ENCODE peak calls at places on chromosomes 4 and X, in four cellular contexts. O, F, E and U are unnamed samples.

GRCh38 chr4:145012841-145013240 is 85.2 kb downstream of the ANAPC10 start:
- DNase-seq in O (peak; percentile 89), F (peak; percentile 58), E (no peak), U (no peak)

GRCh38 chr4:69092190-69092589 is 4.1 kb upstream of the UGT2B7 start:
- DNase-seq in O (peak; percentile 59), F (peak; percentile 52), E (no peak), U (no peak)

GRCh38 chr4:134470544-134470943 is 269.0 kb upstream of the PABPC4L start:
- DNase-seq in O (peak; percentile 26), F (peak; percentile 18), E (peak; percentile 33), U (no peak)

GRCh38 chr4:138090145-138090917 is 151.8 kb downstream of the SLC7A11 start:
- DNase-seq in O (peak; percentile 89), F (peak; percentile 87), E (peak; percentile 77), U (peak; percentile 41)

GRCh38 chr4:40576651-40577480 is 52.8 kb downstream of the RBM47 start:
- DNase-seq in O (peak; percentile 95), F (peak; percentile 35), E (peak; percentile 82), U (peak; percentile 51)

GRCh38 chr4:144611850-144612249 is 34.1 kb upstream of the HHIP start:
- DNase-seq in O (peak; percentile 30), F (no peak), E (peak; percentile 11), U (no peak)

GRCh38 chr4:38155589-38156294 is 195.5 kb downstream of the PTTG2 start:
- DNase-seq in O (no peak), F (no peak), E (no peak), U (no peak)

GRCh38 chrX:13469963-13470679 is 99.3 kb upstream of the EGFL6 start:
- DNase-seq in O (peak; percentile 48), F (peak; percentile 6), E (no peak), U (peak; percentile 39)

GRCh38 chr4:100428051-100428450 is 89.8 kb downstream of the EMCN start:
- DNase-seq in O (peak; percentile 82), F (peak; percentile 39), E (no peak), U (no peak)

GRCh38 chrX:65921363-65921762 is 118.5 kb downstream of the VSIG4 start:
- DNase-seq in O (no peak), F (no peak), E (no peak), U (no peak)

GRCh38 chr4:8475751-8476575 is 35.4 kb downstream of the TRMT44 start:
- DNase-seq in O (no peak), F (no peak), E (no peak), U (no peak)

GRCh38 chrX:47723689-47724088 is 64.7 kb upstream of the UXT start:
- DNase-seq in O (no peak), F (no peak), E (no peak), U (no peak)

GRCh38 chrX:128106630-128107029 is 54.4 kb upstream of the ACTRT1 start:
- DNase-seq in O (no peak), F (no peak), E (peak; percentile 41), U (no peak)
- TF ChIP-seq CTCF in O (no peak), F (no peak), E (no peak), U (no peak)

GRCh38 chr4:140094701-140095420 is 59.1 kb downstream of the MAML3 start:
- DNase-seq in O (no peak), F (no peak), E (no peak), U (no peak)

GRCh38 chr4:140096483-140096861 is 57.5 kb downstream of the MAML3 start:
- DNase-seq in O (no peak), F (no peak), E (no peak), U (no peak)

GRCh38 chr4:140097572-140097971 is 56.4 kb downstream of the MAML3 start:
- DNase-seq in O (no peak), F (no peak), E (no peak), U (no peak)

GRCh38 chr4:140096921-140097320 is 57.1 kb downstream of the MAML3 start:
- DNase-seq in O (peak; percentile 66), F (no peak), E (no peak), U (no peak)

GRCh38 chr4:140095694-140096482 is 58.1 kb downstream of the MAML3 start:
- DNase-seq in O (peak; percentile 99), F (peak; percentile 99), E (peak; percentile 52), U (no peak)
- H3K4me3 ChIP-seq in O (no peak overlapping the region), F (no peak overlapping the region), E (no peak overlapping the region), U (no peak overlapping the region)

GRCh38 chr4:16161866-16162408 is 64.3 kb downstream of the TAPT1 start:
- DNase-seq in O (no peak), F (no peak), E (no peak), U (no peak)
- TF ChIP-seq CTCF in O (no peak), F (no peak), E (no peak), U (no peak)

DNA sequence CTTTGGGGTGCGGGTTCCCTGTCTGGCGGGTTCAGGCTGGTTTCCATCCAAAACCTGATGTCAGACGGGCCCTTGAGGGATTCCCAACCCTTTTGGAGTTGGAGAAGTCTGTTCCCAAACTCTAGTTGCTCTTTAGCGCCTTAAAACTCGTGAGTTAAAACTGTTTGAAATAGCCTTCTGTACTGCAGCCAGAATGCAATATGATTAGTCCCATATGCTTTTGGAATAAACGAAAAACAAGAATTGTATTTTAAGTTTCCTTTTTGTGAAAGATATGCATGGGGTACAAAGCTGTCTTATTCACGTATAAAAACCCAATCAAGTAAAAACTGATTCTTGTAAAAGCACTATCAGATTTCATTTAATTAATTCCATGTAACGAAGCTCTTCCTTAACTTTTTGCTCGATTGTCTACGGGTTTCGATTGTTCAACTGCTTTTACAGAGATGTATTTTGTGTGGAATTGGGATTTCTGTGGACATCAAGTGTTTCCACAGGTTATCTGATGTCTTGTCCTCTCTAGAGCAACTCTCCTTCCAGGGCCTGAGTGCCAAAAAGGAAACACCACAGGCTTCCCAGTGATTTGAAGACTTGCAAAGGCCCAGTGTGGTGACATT is 49.5 kb downstream of the CLDN34 start:
- DNase-seq in O (no peak), F (no peak), E (peak; percentile 22), U (no peak)
- H3K4me3 ChIP-seq in O (peak overlapping the region; percentile 63), F (peak overlapping the region; percentile 63), E (peak overlapping the region; percentile 56), U (peak overlapping the region; percentile 57)

DNA sequence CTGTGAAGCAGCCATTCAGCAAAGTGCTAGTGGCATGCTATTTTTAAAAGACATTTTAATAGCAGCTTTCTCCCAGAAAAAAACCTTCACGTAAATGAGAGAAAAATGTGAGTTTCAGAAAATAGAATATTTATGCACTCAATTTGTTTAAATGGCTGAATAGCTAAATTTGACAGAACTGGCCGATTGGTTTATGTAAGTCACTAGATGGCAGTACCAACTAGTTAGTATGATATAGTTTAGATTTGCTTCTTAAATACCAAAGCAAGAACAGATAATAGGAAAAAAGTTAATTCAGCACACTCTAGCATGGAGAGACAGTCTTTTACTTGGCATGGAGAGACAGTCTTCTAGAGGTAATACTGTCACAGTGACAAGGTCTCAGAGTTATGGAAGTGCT is 250.1 kb downstream of the SNCA start:
- DNase-seq in O (peak; percentile 44), F (no peak), E (no peak), U (no peak)
- TF ChIP-seq CTCF in O (peak; percentile 36), F (no peak), E (peak; percentile 30), U (peak; percentile 3)

GRCh38 chrX:153921070-153921469 is 5.0 kb downstream of the ARHGAP4 start:
- DNase-seq in O (no peak), F (no peak), E (no peak), U (no peak)
- H3K4me3 ChIP-seq in O (no peak overlapping the region), F (no peak overlapping the region), E (no peak overlapping the region), U (no peak overlapping the region)

GRCh38 chr4:52173470-52174055 is 122.5 kb downstream of the SPATA18 start:
- DNase-seq in O (peak; percentile 35), F (no peak), E (no peak), U (peak; percentile 16)

DNA sequence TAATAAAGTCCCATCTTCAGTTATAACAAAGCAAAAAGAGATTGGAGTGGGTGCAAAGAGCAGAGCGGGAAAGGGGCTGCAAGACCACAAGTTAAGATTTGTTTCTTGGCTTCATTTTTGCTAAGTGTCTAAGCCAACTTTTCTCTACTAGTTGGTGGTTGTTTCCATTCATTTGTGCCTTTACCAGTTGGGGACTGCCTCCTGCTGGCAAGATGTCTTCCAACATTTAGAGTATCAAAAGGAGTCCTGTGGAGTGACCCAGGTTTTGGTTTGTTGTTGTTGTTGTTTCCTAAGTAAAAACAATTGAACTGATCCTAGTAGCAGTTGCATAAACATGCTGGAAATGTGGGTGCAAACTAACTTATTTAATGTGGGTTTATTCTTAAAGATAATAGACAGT is 121.1 kb downstream of the SPATA18 start:
- DNase-seq in O (peak; percentile 23), F (no peak), E (no peak), U (no peak)
- TF ChIP-seq CTCF in O (peak; percentile 37), F (peak; percentile 21), E (peak; percentile 31), U (peak; percentile 39)

GRCh38 chrX:38616904-38617303 is 55.6 kb downstream of the TSPAN7 start:
- DNase-seq in O (no peak), F (no peak), E (no peak), U (no peak)
- H3K4me3 ChIP-seq in O (no peak overlapping the region), F (no peak overlapping the region), E (no peak overlapping the region), U (no peak overlapping the region)

GRCh38 chrX:103913356-103914020 is 48.9 kb upstream of the TMSB15B start:
- DNase-seq in O (peak; percentile 1), F (peak; percentile 2), E (peak; percentile 48), U (no peak)

GRCh38 chrX:103918584-103919335 is 43.7 kb upstream of the TMSB15B start:
- DNase-seq in O (peak; percentile 64), F (peak; percentile 39), E (peak; percentile 86), U (no peak)

GRCh38 chrX:103918050-103918449 is 44.4 kb upstream of the TMSB15B start:
- DNase-seq in O (peak; percentile 68), F (peak; percentile 41), E (peak; percentile 86), U (no peak)

GRCh38 chrX:103919336-103919682 is 43.1 kb upstream of the TMSB15B start:
- DNase-seq in O (peak; percentile 43), F (peak; percentile 8), E (no peak), U (no peak)
- TF ChIP-seq CTCF in O (peak; percentile 33), F (peak; percentile 62), E (peak; percentile 30), U (peak; percentile 29)

GRCh38 chr4:84497220-84497834 is 1.8 kb downstream of the NKX6-1 start:
- DNase-seq in O (no peak), F (no peak), E (no peak), U (no peak)
- H3K4me3 ChIP-seq in O (no peak overlapping the region), F (peak overlapping the region; percentile 68), E (no peak overlapping the region), U (peak overlapping the region; percentile 44)